ENCODE peak calls at places on chromosomes 6 and 20, in five cellular contexts. Q is IMR-90, W is ovary, A is WTC11, Z is AG04449. X is an unnamed sample.

GRCh38 chr6:5081955-5082354 is 3.2 kb upstream of the PPP1R3G start:
- DNase-seq in Q (peak), W (no peak), A (no peak), Z (no peak), X (no peak)

GRCh38 chr20:2911200-2911599 is 37.9 kb downstream of the PTPRA start:
- DNase-seq in Q (peak), W (no peak), A (no peak), Z (no peak), X (no peak)

GRCh38 chr6:3530515-3530914 is 73.7 kb upstream of the SLC22A23 start:
- DNase-seq in Q (no peak), W (no peak), A (no peak), Z (no peak), X (no peak)

GRCh38 chr20:52497731-52498130 is 306.2 kb upstream of the ZFP64 start:
- DNase-seq in Q (peak), W (no peak), A (no peak), Z (no peak), X (no peak)

GRCh38 chr6:122548820-122549219 is 61.4 kb upstream of the PKIB start:
- DNase-seq in Q (no peak), W (no peak), A (no peak), Z (no peak), X (no peak)

GRCh38 chr6:3353939-3354338 is 95.2 kb downstream of the PSMG4 start:
- DNase-seq in Q (no peak), W (no peak), A (no peak), Z (no peak), X (no peak)

GRCh38 chr6:22056398-22056797 is 240.4 kb downstream of the PRL start:
- DNase-seq in Q (no peak), W (no peak), A (no peak), Z (no peak), X (no peak)

GRCh38 chr6:127582777-127583462 is 5.9 kb downstream of the C6orf58 start:
- DNase-seq in Q (peak), W (no peak), A (no peak), Z (peak), X (no peak)

GRCh38 chr6:119517428-119517827 is 167.9 kb upstream of the MAN1A1 start:
- DNase-seq in Q (no peak), W (no peak), A (no peak), Z (no peak), X (no peak)

GRCh38 chr6:131949909-131950766 is 1.0 kb downstream of the CCN2 start:
- DNase-seq in Q (peak), W (peak), A (peak), Z (peak), X (peak)

GRCh38 chr20:13430346-13431002 is 208.3 kb downstream of the TASP1 start:
- DNase-seq in Q (peak), W (no peak), A (no peak), Z (no peak), X (no peak)

GRCh38 chr6:36959555-36960250 is 5.2 kb downstream of the PI16 start:
- DNase-seq in Q (no peak), W (no peak), A (no peak), Z (no peak), X (no peak)

GRCh38 chr6:149608381-149608982 is 40.0 kb downstream of the KATNA1 start:
- DNase-seq in Q (no peak), W (no peak), A (no peak), Z (no peak), X (no peak)

GRCh38 chr6:29507319-29507718 is 19.6 kb upstream of the MAS1L start:
- DNase-seq in Q (no peak), W (no peak), A (no peak), Z (no peak), X (no peak)

GRCh38 chr6:150704447-150705192 is 104.9 kb downstream of the PLEKHG1 start:
- DNase-seq in Q (no peak), W (no peak), A (no peak), Z (no peak), X (no peak)

GRCh38 chr6:45966340-45966739 is 49.3 kb downstream of the CLIC5 start:
- DNase-seq in Q (no peak), W (no peak), A (no peak), Z (no peak), X (no peak)

GRCh38 chr20:26208296-26209091 is 511.8 kb upstream of the ZNF337 start:
- DNase-seq in Q (no peak), W (no peak), A (peak), Z (no peak), X (peak)

GRCh38 chr6:147390909-147391536 is 117.5 kb upstream of the SAMD5 start:
- DNase-seq in Q (peak), W (no peak), A (no peak), Z (no peak), X (no peak)

GRCh38 chr6:45376310-45377040 is 1.3 kb downstream of the SUPT3H start:
- DNase-seq in Q (peak), W (no peak), A (no peak), Z (no peak), X (no peak)

GRCh38 chr6:2765896-2766766 is 938 bp downstream of the WRNIP1 start:
- DNase-seq in Q (peak), W (peak), A (peak), Z (no peak), X (peak)

GRCh38 chr6:38498085-38498484 is 141.6 kb downstream of the BTBD9 start:
- DNase-seq in Q (peak), W (no peak), A (no peak), Z (no peak), X (no peak)

GRCh38 chr6:152057832-152058498 is 250.5 kb downstream of the ESR1 start:
- DNase-seq in Q (no peak), W (no peak), A (no peak), Z (no peak), X (no peak)

GRCh38 chr20:3275966-3276365 is 37.0 kb upstream of the SLC4A11 start:
- DNase-seq in Q (no peak), W (no peak), A (no peak), Z (no peak), X (no peak)

GRCh38 chr20:59055302-59055701 is 12.7 kb upstream of the PRELID3B start:
- DNase-seq in Q (peak), W (no peak), A (no peak), Z (no peak), X (no peak)

GRCh38 chr6:89187504-89187903 is 29.7 kb downstream of the GABRR1 start:
- DNase-seq in Q (no peak), W (no peak), A (no peak), Z (no peak), X (no peak)

GRCh38 chr6:119390276-119390793 is 40.8 kb upstream of the MAN1A1 start:
- DNase-seq in Q (no peak), W (no peak), A (no peak), Z (no peak), X (no peak)

GRCh38 chr6:149766156-149766768 is 16.7 kb downstream of the PCMT1 start:
- DNase-seq in Q (peak), W (no peak), A (no peak), Z (peak), X (no peak)

GRCh38 chr6:51839975-51840374 is 247.4 kb downstream of the PKHD1 start:
- DNase-seq in Q (no peak), W (no peak), A (no peak), Z (no peak), X (no peak)

GRCh38 chr6:46410330-46410953 is 80.8 kb downstream of the RCAN2 start:
- DNase-seq in Q (peak), W (peak), A (no peak), Z (no peak), X (peak)

GRCh38 chr20:10653593-10654288 is 20.1 kb downstream of the JAG1 start:
- DNase-seq in Q (peak), W (peak), A (no peak), Z (peak), X (no peak)

GRCh38 chr20:10005885-10006284 is 28.9 kb upstream of the ANKEF1 start:
- DNase-seq in Q (no peak), W (no peak), A (no peak), Z (no peak), X (no peak)

GRCh38 chr6:139895205-139895793 is 520.9 kb upstream of the CITED2 start:
- DNase-seq in Q (no peak), W (no peak), A (no peak), Z (no peak), X (no peak)

GRCh38 chr6:99287523-99287922 is 62.0 kb downstream of the FAXC start:
- DNase-seq in Q (no peak), W (no peak), A (no peak), Z (no peak), X (no peak)

GRCh38 chr6:12084681-12085080 is 72.6 kb downstream of the HIVEP1 start:
- DNase-seq in Q (no peak), W (no peak), A (no peak), Z (no peak), X (no peak)

GRCh38 chr6:166257911-166258318 is 50.3 kb downstream of the PRR18 start:
- DNase-seq in Q (no peak), W (no peak), A (no peak), Z (no peak), X (no peak)

GRCh38 chr6:85714893-85715530 is 72.3 kb upstream of the SYNCRIP start:
- DNase-seq in Q (no peak), W (no peak), A (no peak), Z (no peak), X (no peak)

GRCh38 chr6:44676246-44676790 is 288.8 kb downstream of the CDC5L start:
- DNase-seq in Q (no peak), W (no peak), A (no peak), Z (no peak), X (no peak)

GRCh38 chr6:160069050-160069454 is 52.6 kb upstream of the SLC22A1 start:
- DNase-seq in Q (no peak), W (no peak), A (no peak), Z (no peak), X (peak)

GRCh38 chr20:47181056-47181862 is 175.2 kb downstream of the ZMYND8 start:
- DNase-seq in Q (peak), W (no peak), A (peak), Z (no peak), X (peak)

DNA sequence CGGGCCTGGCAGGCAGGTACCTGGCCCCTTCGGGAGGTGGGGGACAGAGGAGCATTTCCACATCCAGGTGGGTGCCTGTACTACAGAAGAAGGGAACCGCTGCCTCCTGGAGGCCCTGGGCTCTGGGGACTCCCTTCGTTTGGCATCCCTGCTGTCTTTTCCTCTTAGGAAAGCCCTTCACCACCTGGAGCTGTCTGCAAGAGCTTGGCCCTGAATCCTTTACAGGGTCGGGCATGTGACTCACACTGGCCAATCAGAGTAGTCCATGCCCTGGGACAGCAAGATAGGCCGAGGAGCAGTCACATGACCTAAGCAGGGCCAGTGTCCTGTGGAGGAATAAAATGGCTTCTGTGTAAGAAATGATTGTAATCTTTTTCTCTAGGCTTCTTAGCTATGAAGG is 224.9 kb downstream of the ANKRD60 start:
- DNase-seq in Q (no peak), W (no peak), A (no peak), Z (no peak), X (no peak)
- TF ChIP-seq CTCF in Q (no peak), W (no peak), A (no peak), Z (no peak), X (no peak)

GRCh38 chr6:137350857-137351256 is 131.7 kb upstream of the IFNGR1 start:
- DNase-seq in Q (no peak), W (no peak), A (no peak), Z (no peak), X (no peak)
- TF ChIP-seq CTCF in Q (no peak), W (no peak), A (no peak), Z (no peak), X (no peak)

GRCh38 chr20:35001596-35002362 is 46.1 kb downstream of the MYH7B start:
- DNase-seq in Q (no peak), W (no peak), A (peak), Z (no peak), X (no peak)
- TF ChIP-seq CTCF in Q (peak), W (no peak), A (no peak), Z (peak), X (peak)

GRCh38 chr6:83216806-83217205 is 23.6 kb downstream of the RWDD2A start:
- DNase-seq in Q (peak), W (no peak), A (no peak), Z (no peak), X (no peak)

GRCh38 chr6:83220121-83220520 is 27.0 kb downstream of the RWDD2A start:
- DNase-seq in Q (no peak), W (no peak), A (no peak), Z (no peak), X (no peak)

GRCh38 chr6:83221302-83221701 is 28.1 kb downstream of the RWDD2A start:
- DNase-seq in Q (peak), W (no peak), A (no peak), Z (no peak), X (no peak)

GRCh38 chr6:83226517-83226916 is 33.4 kb downstream of the RWDD2A start:
- DNase-seq in Q (peak), W (no peak), A (no peak), Z (no peak), X (no peak)

DNA sequence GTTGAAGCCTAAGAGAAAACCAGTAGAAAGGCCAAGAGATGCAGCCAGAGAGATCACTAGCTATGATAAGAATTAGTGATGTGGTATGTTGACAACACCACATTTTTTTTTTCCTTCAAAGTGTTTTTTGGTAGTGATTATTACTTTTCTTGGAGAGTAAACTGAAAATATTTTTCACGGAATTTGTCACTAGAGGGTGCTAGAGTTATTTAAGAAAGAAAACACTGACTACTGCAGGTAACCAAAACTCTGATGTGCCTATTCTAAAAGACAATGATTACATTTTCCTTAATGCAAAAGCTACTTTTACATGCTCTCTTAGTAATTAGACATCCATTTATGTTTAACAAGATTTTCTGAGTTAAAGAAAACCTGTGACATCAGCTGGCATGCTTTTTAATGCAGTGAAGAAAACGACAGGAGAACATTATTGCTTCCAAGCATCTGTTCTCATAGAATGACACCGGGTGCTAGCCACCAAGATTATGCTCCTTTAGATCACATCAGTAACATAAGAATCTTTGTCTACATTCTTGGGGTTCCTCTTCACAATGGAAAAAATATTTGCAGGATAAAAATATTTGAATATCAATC is 28.8 kb downstream of the RWDD2A start:
- DNase-seq in Q (peak), W (no peak), A (no peak), Z (no peak), X (peak)
- TF ChIP-seq CTCF in Q (peak), W (no peak), A (peak), Z (peak), X (peak)

GRCh38 chr6:143179096-143179495 is 118.4 kb downstream of the AIG1 start:
- DNase-seq in Q (no peak), W (no peak), A (no peak), Z (no peak), X (no peak)

GRCh38 chr6:143174951-143175350 is 114.3 kb downstream of the AIG1 start:
- DNase-seq in Q (no peak), W (no peak), A (no peak), Z (no peak), X (no peak)

GRCh38 chr6:143177706-143178105 is 117.0 kb downstream of the AIG1 start:
- DNase-seq in Q (no peak), W (no peak), A (no peak), Z (no peak), X (no peak)

GRCh38 chr6:143174516-143174915 is 113.8 kb downstream of the AIG1 start:
- DNase-seq in Q (no peak), W (no peak), A (no peak), Z (no peak), X (no peak)

DNA sequence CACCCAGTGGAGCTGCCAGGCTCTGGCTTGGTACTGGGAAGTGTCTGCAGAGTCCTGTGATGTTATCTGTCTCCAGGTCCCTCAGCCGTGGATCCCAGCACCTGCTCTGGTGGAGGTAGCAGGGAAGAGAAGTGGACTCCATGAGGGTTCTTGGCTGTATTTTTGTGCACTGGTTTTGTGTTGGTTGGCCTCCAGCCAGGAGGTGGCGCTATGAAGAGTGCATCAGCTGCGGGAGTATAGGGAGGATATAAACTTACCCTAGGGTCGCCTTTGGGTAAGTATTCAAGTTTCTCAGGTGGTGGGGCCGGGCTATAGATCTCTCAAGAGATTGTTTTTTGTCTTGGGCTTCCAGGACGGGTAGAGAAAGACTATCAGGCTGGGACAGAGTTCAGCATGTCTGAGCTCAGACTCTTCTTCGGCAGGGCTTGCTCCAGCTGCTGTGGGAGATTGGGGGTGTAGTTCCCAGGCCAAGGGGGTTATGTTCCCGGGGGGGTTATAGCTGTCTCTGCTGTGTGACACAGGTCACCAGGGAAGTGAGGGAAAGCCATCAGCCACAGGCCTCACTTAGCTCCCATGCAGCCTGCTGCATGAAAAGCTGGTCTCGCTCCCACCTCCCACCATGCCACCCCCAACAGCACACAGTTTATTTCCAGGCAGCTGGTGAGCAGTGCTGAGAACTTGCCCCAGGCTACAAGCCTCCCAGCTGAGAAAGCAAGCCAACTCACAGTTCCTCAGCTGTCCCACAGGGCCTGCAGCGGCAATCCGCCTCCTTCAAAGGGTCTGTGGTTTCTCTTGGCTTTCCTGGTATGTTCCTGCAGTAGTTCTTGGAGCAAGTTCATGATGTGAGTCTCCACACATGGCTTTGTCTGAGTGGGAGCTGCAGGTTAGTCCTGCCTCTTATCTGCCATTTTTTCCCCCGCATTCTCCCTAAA is 115.7 kb downstream of the AIG1 start:
- DNase-seq in Q (peak), W (no peak), A (peak), Z (peak), X (no peak)
- TF ChIP-seq CTCF in Q (no peak), W (no peak), A (no peak), Z (peak), X (no peak)

DNA sequence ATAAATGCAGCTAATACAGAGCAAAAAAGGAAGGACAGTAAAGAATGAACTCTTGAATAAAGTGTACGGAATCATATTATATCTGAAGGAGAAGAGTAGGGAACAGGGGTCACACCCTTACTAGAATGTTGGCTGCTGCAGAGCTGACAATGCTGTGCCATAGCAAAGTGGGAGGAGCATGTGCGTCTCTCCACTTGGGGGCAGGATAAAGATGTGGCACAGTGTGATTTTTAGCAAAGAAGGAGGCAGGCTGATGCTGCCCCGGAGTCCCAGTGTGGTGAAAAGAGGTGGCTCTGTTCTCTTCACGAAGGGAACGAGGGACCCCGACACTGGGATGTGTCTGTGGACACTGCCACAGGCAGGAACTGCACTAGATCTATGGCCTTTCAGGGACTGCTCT is 67.5 kb downstream of the INSM1 start:
- DNase-seq in Q (no peak), W (no peak), A (no peak), Z (no peak), X (no peak)
- TF ChIP-seq CTCF in Q (no peak), W (no peak), A (no peak), Z (no peak), X (no peak)

GRCh38 chr20:63172726-63173125 is 43.2 kb downstream of the YTHDF1 start:
- DNase-seq in Q (no peak), W (no peak), A (peak), Z (no peak), X (peak)
- TF ChIP-seq CTCF in Q (peak), W (no peak), A (peak), Z (no peak), X (peak)

DNA sequence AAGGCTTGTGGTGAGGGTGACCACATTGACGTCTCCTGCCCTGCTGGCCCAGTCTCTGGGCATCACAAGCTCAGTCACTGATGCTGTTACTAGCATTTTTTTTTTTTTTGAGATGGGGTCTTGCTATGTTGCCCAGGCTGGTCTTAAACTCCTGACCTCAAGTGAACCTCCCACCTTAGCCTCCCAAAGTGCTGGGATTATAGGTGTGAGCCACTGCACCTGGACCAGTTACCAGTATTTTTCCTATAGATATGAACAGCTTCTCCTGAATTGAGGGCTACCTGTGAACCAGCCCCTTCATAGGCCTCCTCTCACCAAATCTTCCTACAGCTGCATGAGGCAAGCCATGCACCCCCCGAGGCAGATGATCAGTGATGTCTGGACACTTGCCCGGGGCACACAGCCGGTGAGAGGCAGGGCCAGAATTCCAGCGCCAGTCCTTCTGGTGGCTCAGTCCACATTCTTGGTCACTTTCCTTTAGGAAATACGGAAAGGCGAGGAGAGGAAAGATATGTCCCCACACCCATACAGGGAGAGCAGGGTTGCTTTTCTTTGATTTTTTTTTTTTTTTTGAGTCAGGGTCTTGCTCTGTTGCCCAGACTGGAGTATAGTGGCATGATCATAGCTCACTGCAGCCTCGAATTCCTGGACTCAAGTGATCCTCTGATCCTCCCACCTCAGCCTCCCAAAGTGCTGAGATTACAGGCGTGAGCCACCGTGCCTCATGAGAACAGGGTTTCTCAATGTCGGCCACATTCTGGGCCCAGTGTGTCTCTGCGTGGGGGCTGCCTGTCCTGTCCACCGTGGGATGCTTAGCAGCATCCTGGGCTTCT is 50.7 kb downstream of the UBE2V1 start:
- DNase-seq in Q (no peak), W (no peak), A (no peak), Z (no peak), X (no peak)
- TF ChIP-seq CTCF in Q (no peak), W (no peak), A (no peak), Z (no peak), X (no peak)